ENCODE peak calls at places on chromosomes 4 and X, in four cellular contexts. V is esophagus squamous epithelium, U is hepatocyte, P is ascending aorta. Z is an unnamed sample.

GRCh38 chr4:129218897-129219296 is 122.9 kb downstream of the C4orf33 start:
- DNase-seq in V (no peak), U (no peak), P (no peak), Z (no peak)

GRCh38 chrX:100662791-100663190 is 18.8 kb downstream of the SRPX2 start:
- DNase-seq in V (no peak), U (no peak), P (no peak), Z (no peak)

GRCh38 chr4:141406237-141406636 is 185.5 kb downstream of the ZNF330 start:
- DNase-seq in V (no peak), U (no peak), P (no peak), Z (no peak)

GRCh38 chr4:140150636-140150885 is 3.4 kb downstream of the MAML3 start:
- DNase-seq in V (peak; percentile 57), U (no peak), P (no peak), Z (peak; percentile 91)

GRCh38 chrX:110123331-110123782 is 120.4 kb downstream of the TMEM164 start:
- DNase-seq in V (no peak), U (peak; percentile 48), P (no peak), Z (no peak)

GRCh38 chrX:43349363-43349762 is 306.7 kb upstream of the MAOA start:
- DNase-seq in V (no peak), U (peak; percentile 46), P (no peak), Z (no peak)

GRCh38 chr4:73770917-73771316 is 30.5 kb downstream of the CXCL8 start:
- DNase-seq in V (no peak), U (no peak), P (no peak), Z (no peak)

GRCh38 chr4:3871181-3871852 is 105.1 kb downstream of the ADRA2C start:
- DNase-seq in V (no peak), U (peak; percentile 61), P (no peak), Z (no peak)

GRCh38 chrX:118579417-118579816 is 83.8 kb downstream of the DOCK11 start:
- DNase-seq in V (no peak), U (no peak), P (no peak), Z (no peak)

GRCh38 chrX:41010188-41010846 is 74.9 kb upstream of the USP9X start:
- DNase-seq in V (peak; percentile 10), U (peak; percentile 85), P (peak; percentile 22), Z (peak; percentile 53)

GRCh38 chrX:39826813-39827543 is 270.8 kb downstream of the BCOR start:
- DNase-seq in V (no peak), U (no peak), P (no peak), Z (no peak)

GRCh38 chr4:3825530-3825929 is 59.3 kb downstream of the ADRA2C start:
- DNase-seq in V (no peak), U (no peak), P (no peak), Z (no peak)

GRCh38 chr4:82192153-82192552 is 181.6 kb downstream of the HNRNPD start:
- DNase-seq in V (no peak), U (no peak), P (no peak), Z (no peak)

GRCh38 chr4:44583393-44583792 is 68.0 kb downstream of the YIPF7 start:
- DNase-seq in V (no peak), U (no peak), P (no peak), Z (no peak)

GRCh38 chrX:19514791-19515614 is at the start of gene MAP3K15:
- DNase-seq in V (no peak), U (peak; percentile 39), P (no peak), Z (no peak)

GRCh38 chrX:51852096-51852495 is 41.3 kb upstream of the MAGED1 start:
- DNase-seq in V (no peak), U (no peak), P (no peak), Z (no peak)

GRCh38 chr4:7251321-7251720 is 59.0 kb downstream of the SORCS2 start:
- DNase-seq in V (no peak), U (no peak), P (no peak), Z (no peak)

GRCh38 chr4:25058796-25059195 is 28.1 kb upstream of the LGI2 start:
- DNase-seq in V (no peak), U (no peak), P (no peak), Z (no peak)

GRCh38 chrX:100407147-100407783 is 2.8 kb downstream of the PCDH19 start:
- DNase-seq in V (no peak), U (no peak), P (no peak), Z (no peak)

GRCh38 chrX:72100824-72101351 is 30.8 kb downstream of the RTL5 start:
- DNase-seq in V (no peak), U (no peak), P (no peak), Z (no peak)

GRCh38 chrX:153637121-153638040 is 9.6 kb upstream of the DUSP9 start:
- DNase-seq in V (no peak), U (peak; percentile 11), P (no peak), Z (no peak)

DNA sequence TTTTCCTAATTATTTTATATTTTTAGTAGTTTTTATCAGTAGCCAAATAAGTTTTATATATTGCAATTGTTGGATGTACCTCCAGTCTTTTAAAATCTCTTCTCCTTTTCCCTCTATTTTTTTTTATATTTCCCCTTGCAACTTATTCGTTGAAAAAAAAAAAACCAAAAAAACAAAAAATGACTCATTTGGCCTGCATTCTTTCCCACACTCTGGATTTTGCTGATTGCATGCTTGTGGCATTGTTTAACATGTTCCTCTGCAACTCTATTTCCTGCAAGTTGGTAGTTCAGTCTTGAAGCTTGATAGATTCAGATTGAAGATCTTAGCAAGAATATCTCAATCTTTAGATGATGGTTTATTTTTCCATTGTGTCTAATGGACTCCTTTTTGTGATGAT is 260.6 kb upstream of the BOD1L1 start:
- DNase-seq in V (no peak), U (no peak), P (no peak), Z (no peak)
- H3K27ac ChIP-seq in V (no peak overlapping the region), U (no peak overlapping the region), P (no peak overlapping the region), Z (no peak overlapping the region)

GRCh38 chr4:1753256-1753655 is 31.9 kb downstream of the TACC3 start:
- DNase-seq in V (no peak), U (no peak), P (no peak), Z (no peak)
- H3K4me1 ChIP-seq in V (peaks cover 98% of the 10 kb centered on the region), U (peaks cover 30% of the 10 kb centered on the region), P (peaks cover 2% of the 10 kb centered on the region), Z (no peaks in the 10 kb centered on the region)

DNA sequence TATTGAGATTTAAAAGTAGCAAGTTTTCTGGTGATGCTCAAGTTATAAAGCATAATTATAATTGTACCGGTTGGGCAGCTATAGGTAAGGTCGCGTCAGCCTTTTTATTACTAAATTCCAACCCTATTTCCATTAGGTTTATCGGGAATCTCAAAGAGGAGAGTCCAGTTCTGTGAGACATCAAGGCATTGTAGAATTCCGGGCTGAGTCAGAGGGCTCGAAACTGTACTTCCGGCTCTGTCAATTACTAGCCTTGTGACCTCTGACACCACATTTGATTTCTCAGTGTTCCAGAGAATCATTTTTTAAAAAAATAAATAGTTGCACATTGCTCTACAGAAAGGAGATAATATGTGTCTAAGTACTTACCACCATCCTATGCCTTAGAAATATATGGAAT is 4.3 kb downstream of the IL1RAPL1 start:
- DNase-seq in V (no peak), U (no peak), P (no peak), Z (no peak)
- H3K4me3 ChIP-seq in V (no peak overlapping the region), U (no peak overlapping the region), P (no peak overlapping the region), Z (no peak overlapping the region)

DNA sequence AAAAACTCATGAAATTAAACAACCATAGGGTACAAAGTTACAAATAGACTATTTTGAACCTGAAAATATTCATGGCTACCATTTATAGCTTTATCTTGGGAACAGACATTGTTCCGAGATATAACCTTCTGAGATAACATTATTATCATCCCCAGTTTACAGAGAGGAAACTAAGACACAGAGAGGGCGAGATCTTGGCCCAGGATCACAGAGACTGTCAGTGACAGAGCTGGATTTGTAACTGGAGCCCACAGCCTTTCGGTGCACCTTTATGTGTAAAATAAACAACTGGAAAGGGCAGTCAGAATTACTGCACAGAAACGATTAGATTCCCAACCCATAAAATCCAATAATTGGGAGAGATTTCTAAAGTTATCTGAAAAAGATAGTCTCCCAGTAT is 28.4 kb downstream of the KLF3 start:
- DNase-seq in V (no peak), U (no peak), P (no peak), Z (no peak)
- H3K27ac ChIP-seq in V (peak overlapping the region; percentile 43), U (peak overlapping the region; percentile 37), P (peak overlapping the region; percentile 77), Z (no peak overlapping the region)

DNA sequence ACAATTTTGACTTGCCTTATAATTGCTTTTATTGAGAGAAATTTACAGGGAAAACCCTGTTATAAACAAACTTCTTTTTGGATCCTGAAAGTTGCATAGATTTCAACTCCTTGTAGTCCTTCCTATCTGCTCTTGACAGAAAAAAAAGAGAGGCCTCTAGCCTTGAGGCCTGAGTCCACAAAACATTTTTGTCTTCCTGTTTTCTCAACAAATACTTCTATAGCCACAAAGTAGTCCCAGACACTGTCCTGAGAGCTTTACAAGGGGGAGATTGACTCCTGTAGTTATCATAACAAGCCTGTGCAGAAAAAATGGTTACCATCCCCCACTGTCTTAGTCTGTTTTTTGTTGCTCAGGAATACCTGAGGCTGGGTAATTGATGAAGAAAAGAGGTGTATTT is 35.1 kb downstream of the PCDH7 start:
- DNase-seq in V (no peak), U (no peak), P (no peak), Z (no peak)
- H3K4me1 ChIP-seq in V (peaks cover 48% of the 10 kb centered on the region), U (peaks cover 19% of the 10 kb centered on the region), P (no peaks in the 10 kb centered on the region), Z (no peaks in the 10 kb centered on the region)

DNA sequence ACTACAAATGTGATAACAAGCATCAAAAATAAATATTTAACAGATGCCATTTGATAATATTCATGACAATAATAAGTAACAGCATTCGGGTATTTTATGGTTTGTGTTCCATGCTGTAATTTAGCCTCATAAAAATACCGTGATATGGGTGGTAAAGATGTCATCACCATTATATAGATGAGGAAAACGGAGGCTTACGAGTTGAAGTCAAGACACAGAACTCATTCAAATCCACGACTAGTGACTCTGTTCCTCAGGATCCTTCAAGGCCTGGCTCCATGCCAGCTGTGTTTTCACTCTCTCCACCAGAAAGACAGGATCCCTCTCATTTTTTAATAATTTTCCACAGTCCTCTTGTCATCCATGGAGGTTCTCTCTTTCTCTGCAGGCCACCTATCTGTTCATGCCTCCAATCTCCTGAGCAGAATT is 94.5 kb downstream of the APBB2 start:
- DNase-seq in V (no peak), U (no peak), P (no peak), Z (no peak)
- H3K4me3 ChIP-seq in V (no peak overlapping the region), U (no peak overlapping the region), P (peak overlapping the region; percentile 30), Z (peak overlapping the region; percentile 21)

GRCh38 chrX:55579115-55579514 is 44.1 kb upstream of the FOXR2 start:
- DNase-seq in V (no peak), U (no peak), P (no peak), Z (no peak)
- H3K27ac ChIP-seq in V (no peak overlapping the region), U (no peak overlapping the region), P (no peak overlapping the region), Z (no peak overlapping the region)

Z was measured in breast epithelium.